ENCODE peak calls at places on chromosome 5, in nine cellular contexts. Q is type B pancreatic cell, L is neural crest cell, A is mucosa of descending colon, K is fibroblast of pulmonary artery, I is cardiac muscle cell, Y is MM.1S, J is Peyer's patch, M is stomach. X is an unnamed sample.

GRCh38 chr5:151234476-151235238 is 10.8 kb upstream of the CCDC69 start:
- DNase-seq in J (peak; percentile 76), Y (peak; percentile 88), Q (no peak), I (no peak), K (peak; percentile 93), A (peak; percentile 80), L (no peak), M (peak; percentile 60), X (peak; percentile 83)

GRCh38 chr5:150440948-150441812 is 8.4 kb downstream of the RPS14 start:
- DNase-seq in M (no peak), L (no peak), Q (no peak), J (no peak), A (no peak), K (no peak), I (no peak), Y (no peak), X (no peak)

GRCh38 chr5:64766105-64766504 is 2.4 kb downstream of the SREK1IP1 start:
- DNase-seq in I (no peak), J (no peak), Y (no peak), A (no peak), L (no peak), Q (no peak), K (peak; percentile 24), M (no peak), X (no peak)

GRCh38 chr5:139306628-139307379 is 13.3 kb downstream of the MATR3 start:
- DNase-seq in M (no peak), Q (no peak), K (no peak), Y (no peak), I (no peak), L (no peak), A (no peak), J (no peak), X (no peak)

GRCh38 chr5:139251281-139251687 is 42.3 kb upstream of the MATR3 start:
- DNase-seq in M (no peak), K (no peak), J (peak; percentile 44), Q (no peak), I (no peak), A (no peak), Y (no peak), L (no peak), X (peak; percentile 78)

GRCh38 chr5:318341-318897 is 3.1 kb upstream of the AHRR start:
- DNase-seq in M (no peak), Q (no peak), Y (no peak), L (no peak), A (no peak), J (no peak), I (no peak), K (no peak), X (peak; percentile 32)

GRCh38 chr5:154352960-154353548 is 92.7 kb upstream of the SAP30L start:
- DNase-seq in L (no peak), A (no peak), J (no peak), Y (peak; percentile 56), I (no peak), M (no peak), K (no peak), Q (no peak), X (no peak)

GRCh38 chr5:30103056-30104020 is 1090.1 kb upstream of the CDH6 start:
- DNase-seq in J (no peak), L (no peak), A (no peak), Y (no peak), M (no peak), K (peak; percentile 63), Q (no peak), I (no peak), X (no peak)

GRCh38 chr5:662751-663435 is 30.3 kb downstream of the TPPP start:
- DNase-seq in A (peak; percentile 51), J (no peak), Y (no peak), L (no peak), M (no peak), K (no peak), Q (no peak), I (no peak), X (no peak)

GRCh38 chr5:137344723-137345322 is 154.3 kb downstream of the SPOCK1 start:
- DNase-seq in A (no peak), J (no peak), Y (peak; percentile 40), I (peak; percentile 57), Q (no peak), L (peak; percentile 57), M (peak; percentile 40), K (peak; percentile 89), X (peak; percentile 26)

GRCh38 chr5:122172207-122172606 is 42.9 kb downstream of the ZNF474 start:
- DNase-seq in K (no peak), M (no peak), A (no peak), I (no peak), J (no peak), Y (no peak), L (no peak), Q (no peak), X (no peak)

GRCh38 chr5:155655569-155655968 is 642.0 kb downstream of the KIF4B start:
- DNase-seq in Y (no peak), A (no peak), K (no peak), M (no peak), Q (no peak), L (no peak), I (no peak), J (no peak), X (no peak)

GRCh38 chr5:91032125-91032524 is 351.0 kb downstream of the ARRDC3 start:
- DNase-seq in A (no peak), M (no peak), J (no peak), I (no peak), Y (no peak), L (no peak), Q (no peak), K (no peak), X (no peak)

GRCh38 chr5:135405082-135405481 is 6.1 kb upstream of the MACROH2A1 start:
- DNase-seq in K (no peak), J (no peak), Q (no peak), A (no peak), M (no peak), I (no peak), L (no peak), Y (no peak), X (no peak)

GRCh38 chr5:40716000-40716399 is 36.3 kb downstream of the PTGER4 start:
- DNase-seq in A (no peak), L (no peak), M (no peak), K (no peak), I (no peak), J (no peak), Q (no peak), Y (no peak), X (no peak)
- TF ChIP-seq CTCF in A (no peak), L (no peak), M (no peak), K (peak; percentile 32), I (peak; percentile 34), J (no peak), Q (no peak), Y (peak; percentile 8), X (peak; percentile 3)

GRCh38 chr5:109853362-109853761 is 163.6 kb downstream of the MAN2A1 start:
- DNase-seq in K (no peak), A (no peak), Y (no peak), L (no peak), J (no peak), M (no peak), I (no peak), Q (no peak), X (no peak)
- TF ChIP-seq CTCF in K (no peak), A (no peak), Y (no peak), L (no peak), J (no peak), M (no peak), I (no peak), Q (no peak), X (no peak)

GRCh38 chr5:141402553-141403328 is at the start of gene PCDHGA9:
- DNase-seq in K (peak; percentile 56), M (no peak), I (no peak), L (no peak), Y (peak; percentile 23), J (no peak), Q (peak; percentile 58), A (no peak), X (no peak)
- TF ChIP-seq CTCF in K (peak; percentile 38), M (no peak), I (peak; percentile 39), L (no peak), Y (peak; percentile 45), J (no peak), Q (peak; percentile 48), A (no peak), X (peak; percentile 15)

GRCh38 chr5:34844999-34845398 is 6.0 kb downstream of the TTC23L start:
- DNase-seq in I (no peak), Q (no peak), L (no peak), K (no peak), A (no peak), M (no peak), J (no peak), Y (no peak), X (no peak)

GRCh38 chr5:34847056-34847455 is 8.1 kb downstream of the TTC23L start:
- DNase-seq in J (no peak), K (no peak), L (no peak), M (no peak), Q (no peak), Y (no peak), A (no peak), I (no peak), X (no peak)

GRCh38 chr5:34848230-34848629 is 9.3 kb downstream of the TTC23L start:
- DNase-seq in L (no peak), Q (no peak), I (no peak), Y (no peak), K (no peak), A (no peak), M (no peak), J (no peak), X (no peak)

GRCh38 chr5:34849253-34849652 is 10.3 kb downstream of the TTC23L start:
- DNase-seq in J (no peak), L (no peak), I (no peak), Y (no peak), M (no peak), K (no peak), A (no peak), Q (no peak), X (no peak)

DNA sequence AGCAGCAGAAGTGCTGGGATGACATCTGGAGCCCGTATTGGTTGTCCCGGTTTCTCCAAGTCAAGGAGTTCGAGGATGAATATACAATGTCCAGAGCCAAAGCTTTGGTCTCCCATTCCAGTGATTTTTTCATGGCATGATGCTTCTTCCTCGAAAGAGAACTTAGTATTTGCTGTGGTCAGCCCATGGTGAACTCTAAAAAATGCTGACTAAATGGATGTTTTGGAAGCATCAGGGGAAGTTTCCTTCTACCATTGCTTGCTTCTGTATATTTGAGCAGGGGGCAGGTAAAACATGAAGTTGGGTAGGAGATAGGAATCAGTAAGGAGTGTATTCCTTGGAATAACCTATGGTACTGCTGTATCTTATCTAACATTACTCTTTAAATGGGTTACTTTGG is 8.6 kb downstream of the TTC23L start:
- DNase-seq in K (no peak), Q (no peak), I (no peak), M (no peak), A (no peak), Y (no peak), J (no peak), L (no peak), X (no peak)
- TF ChIP-seq CTCF in K (no peak), Q (no peak), I (no peak), M (no peak), A (no peak), Y (no peak), J (no peak), L (no peak), X (no peak)

X was measured in GM10248.